ENCODE peak calls at places on chromosomes 11 and 22, in four cellular contexts. U is fibroblast of lung, E is transverse colon, Q is MM.1S. V is an unnamed sample.

GRCh38 chr11:126088999-126089398 is 26.3 kb upstream of the CDON start:
- DNase-seq in U (no peak), E (no peak), Q (no peak), V (no peak)

GRCh38 chr22:48450188-48450825 is 1377.4 kb downstream of the BRD1 start:
- DNase-seq in U (no peak), E (no peak), Q (no peak), V (no peak)

GRCh38 chr11:11521306-11522002 is 100.4 kb downstream of the GALNT18 start:
- DNase-seq in U (no peak), E (no peak), Q (no peak), V (no peak)

GRCh38 chr22:42194104-42194851 is 63.7 kb upstream of the CYP2D6 start:
- DNase-seq in U (no peak), E (no peak), Q (no peak), V (no peak)

GRCh38 chr22:27489265-27489675 is 312.3 kb downstream of the MN1 start:
- DNase-seq in U (peak), E (peak), Q (no peak), V (no peak)

GRCh38 chr11:131612576-131612975 is 242.2 kb downstream of the NTM start:
- DNase-seq in U (peak), E (no peak), Q (no peak), V (no peak)

GRCh38 chr11:93393386-93393785 is 62.8 kb downstream of the DEUP1 start:
- DNase-seq in U (no peak), E (no peak), Q (no peak), V (no peak)

GRCh38 chr11:63489879-63490278 is 1.1 kb downstream of the PLAAT5 start:
- DNase-seq in U (peak), E (no peak), Q (no peak), V (no peak)

GRCh38 chr11:62343822-62344609 is 6.8 kb downstream of the ASRGL1 start:
- DNase-seq in U (no peak), E (no peak), Q (no peak), V (no peak)

GRCh38 chr11:128904872-128905344 is 13.8 kb downstream of the KCNJ5 start:
- DNase-seq in U (peak), E (peak), Q (no peak), V (peak)

GRCh38 chr11:1771700-1772099 is 8.0 kb upstream of the CTSD start:
- DNase-seq in U (peak), E (peak), Q (no peak), V (no peak)

GRCh38 chr11:86244063-86244521 is 461 bp upstream of the EED start:
- DNase-seq in U (peak), E (peak), Q (peak), V (no peak)

GRCh38 chr22:46942816-46943783 is 180.7 kb downstream of the TBC1D22A start:
- DNase-seq in U (no peak), E (no peak), Q (no peak), V (peak)

GRCh38 chr22:43540570-43540969 is 128.8 kb downstream of the MPPED1 start:
- DNase-seq in U (no peak), E (no peak), Q (no peak), V (no peak)

GRCh38 chr11:93020248-93021088 is 51.0 kb downstream of the MTNR1B start:
- DNase-seq in U (peak), E (no peak), Q (no peak), V (peak)

GRCh38 chr11:70628881-70629844 is 230.8 kb downstream of the CTTN start:
- DNase-seq in U (no peak), E (peak), Q (no peak), V (no peak)

GRCh38 chr11:10305262-10305963 is 540 bp downstream of the ADM start:
- DNase-seq in U (peak), E (peak), Q (peak), V (no peak)

GRCh38 chr11:13942908-13943505 is 19.5 kb upstream of the SPON1 start:
- DNase-seq in U (peak), E (no peak), Q (no peak), V (peak)

GRCh38 chr22:49202226-49202625 is 625.4 kb downstream of the BRD1 start:
- DNase-seq in U (no peak), E (no peak), Q (no peak), V (no peak)

GRCh38 chr22:22818202-22818538 is 69.4 kb upstream of the IGLL5 start:
- DNase-seq in U (no peak), E (no peak), Q (no peak), V (no peak)

GRCh38 chr11:368414-369335 is 624 bp upstream of the B4GALNT4 start:
- DNase-seq in U (no peak), E (no peak), Q (no peak), V (peak)
- H3K4me3 ChIP-seq in U (no peak), E (no peak), Q (no peak), V (no peak)

GRCh38 chr22:24426436-24426835 is 963 bp upstream of the ADORA2A start:
- DNase-seq in U (no peak), E (no peak), Q (no peak), V (no peak)
- H3K4me3 ChIP-seq in U (no peak), E (no peak), Q (no peak), V (no peak)

DNA sequence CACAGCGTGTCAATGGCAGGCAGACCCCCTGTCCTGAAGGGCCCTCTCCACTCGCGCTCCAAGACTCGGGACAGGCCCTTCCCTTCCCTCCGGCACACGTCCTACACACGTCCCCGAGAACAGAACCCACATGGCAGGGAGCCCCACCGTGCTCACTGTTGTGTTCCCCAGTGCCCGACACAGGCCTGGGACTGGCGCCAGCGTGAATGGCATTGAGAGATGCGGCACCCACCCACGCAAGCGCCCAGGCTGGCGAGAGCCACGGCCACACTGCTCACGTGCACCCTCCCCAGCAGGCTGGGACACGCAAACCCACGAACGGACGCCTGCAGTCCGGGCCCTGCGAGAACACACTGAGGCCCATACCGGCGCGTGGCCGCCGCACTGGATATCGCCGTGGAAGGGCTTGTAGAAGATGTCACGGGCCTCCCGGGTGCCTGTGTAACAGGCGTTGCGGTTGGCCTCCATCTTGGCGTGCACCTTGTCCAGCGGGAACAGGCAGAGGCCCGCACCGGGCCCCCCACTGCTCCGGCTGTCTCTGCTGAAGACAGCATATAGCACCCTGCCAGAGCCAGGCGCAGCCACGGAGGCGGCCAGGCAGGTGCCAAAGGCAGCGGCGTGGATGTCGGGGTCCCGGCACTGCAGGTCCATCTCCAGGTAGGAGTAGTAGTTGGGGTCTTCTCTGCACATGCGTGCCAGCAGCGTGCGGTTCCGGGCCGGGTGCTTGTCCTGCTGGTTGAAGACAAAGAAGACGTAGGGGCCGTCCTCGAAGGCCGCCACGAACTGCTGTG is 18.1 kb downstream of the PLXNB2 start:
- DNase-seq in U (no peak), E (no peak), Q (no peak), V (no peak)
- H3K4me3 ChIP-seq in U (no peak), E (no peak), Q (no peak), V (no peak)

DNA sequence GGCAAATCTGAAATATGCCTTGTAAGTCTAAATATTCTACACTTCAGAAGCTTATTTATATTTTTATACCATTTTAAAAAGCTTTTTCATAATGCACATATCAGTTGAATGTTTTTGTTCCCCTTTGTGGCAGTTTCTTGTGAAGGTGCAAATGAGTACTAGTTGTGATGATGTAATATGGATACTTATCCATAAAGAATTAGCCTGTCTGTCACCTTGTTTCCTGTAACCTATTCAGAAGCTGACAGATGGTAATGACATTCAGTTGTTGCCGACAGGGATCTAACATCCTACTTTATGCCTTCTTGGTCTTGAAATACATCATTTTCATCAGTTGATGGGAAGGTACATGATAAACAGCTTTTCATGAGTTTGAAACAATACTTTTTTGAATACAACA is 2.9 kb downstream of the QSER1 start:
- DNase-seq in U (no peak), E (no peak), Q (no peak), V (no peak)
- H3K4me3 ChIP-seq in U (no peak), E (no peak), Q (no peak), V (no peak)

DNA sequence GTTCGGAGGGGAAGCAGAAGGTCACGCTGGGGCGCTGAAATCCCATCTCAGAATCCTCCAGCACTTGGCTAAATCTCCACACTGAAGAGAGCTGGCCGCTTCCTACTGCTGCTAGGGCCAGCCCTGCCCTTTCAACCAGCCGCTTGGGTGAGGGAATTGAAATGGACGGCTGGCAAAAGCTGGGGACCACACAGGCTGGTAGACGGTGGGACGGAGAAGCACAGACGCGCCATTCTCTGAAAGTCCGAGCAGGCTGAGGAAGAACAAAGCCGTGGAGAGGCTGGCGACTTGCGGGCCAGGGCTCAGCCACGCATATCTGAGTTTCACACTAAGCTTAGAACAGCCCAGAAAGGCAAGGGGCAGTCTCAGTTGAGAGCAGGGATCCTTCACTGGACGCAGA is 3.6 kb downstream of the EHD1 start:
- DNase-seq in U (no peak), E (no peak), Q (no peak), V (no peak)
- H3K4me3 ChIP-seq in U (peak), E (no peak), Q (no peak), V (no peak)

GRCh38 chr11:134464981-134465730 is 53.1 kb upstream of the B3GAT1 start:
- DNase-seq in U (no peak), E (no peak), Q (no peak), V (no peak)

GRCh38 chr11:134466035-134466908 is 54.2 kb upstream of the B3GAT1 start:
- DNase-seq in U (no peak), E (peak), Q (no peak), V (no peak)

GRCh38 chr11:134468796-134469195 is 56.8 kb upstream of the B3GAT1 start:
- DNase-seq in U (no peak), E (no peak), Q (no peak), V (no peak)

GRCh38 chr11:134468081-134468668 is 56.1 kb upstream of the B3GAT1 start:
- DNase-seq in U (no peak), E (peak), Q (no peak), V (no peak)

DNA sequence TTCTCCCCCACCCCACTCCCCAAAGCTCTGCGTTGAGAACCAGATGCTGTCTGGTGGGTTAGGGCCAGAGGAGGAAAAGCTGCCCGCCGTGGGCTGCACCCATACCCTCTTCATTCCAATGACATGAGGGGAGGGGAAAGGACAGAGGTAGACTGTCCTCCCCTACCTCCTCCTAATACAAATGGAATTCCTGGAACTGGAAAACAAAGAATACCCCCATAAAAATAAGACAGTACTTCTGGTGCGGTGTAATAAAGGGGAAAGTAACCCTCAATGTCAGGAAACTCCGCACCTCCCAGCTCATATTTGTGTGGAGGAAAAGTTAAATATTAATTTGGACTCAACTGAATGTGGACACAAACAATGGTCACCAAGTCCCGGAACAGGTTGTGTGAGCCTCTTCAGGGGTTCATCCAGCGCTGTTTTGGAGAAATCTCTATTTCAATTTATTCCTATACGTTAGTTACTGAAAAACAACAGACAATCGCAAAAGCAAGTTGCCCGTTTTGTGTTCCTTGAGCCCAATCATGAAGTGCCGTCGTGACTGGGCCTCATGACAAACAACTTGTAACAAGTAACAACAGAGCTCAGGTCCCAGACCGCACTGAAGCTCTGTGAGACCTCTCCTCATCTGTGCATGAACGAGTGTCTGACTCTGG is 55.0 kb upstream of the B3GAT1 start:
- DNase-seq in U (no peak), E (peak), Q (no peak), V (no peak)
- H3K4me3 ChIP-seq in U (no peak), E (peak), Q (no peak), V (no peak)